ENCODE peak calls at places on chromosome 20, in seven cellular contexts. E, H, Y, N, J, M and F are unnamed samples.

GRCh38 chr20:653110-653589 is at the start of gene SRXN1:
- DNase-seq in J (peak), Y (peak), M (peak), N (peak), H (peak), E (peak), F (peak)

GRCh38 chr20:47720636-47721427 is 64.4 kb downstream of the SULF2 start:
- DNase-seq in M (peak), H (no peak), Y (no peak), J (no peak), E (peak), N (no peak), F (no peak)

GRCh38 chr20:60695223-60695622 is 556.8 kb upstream of the CDH4 start:
- DNase-seq in E (no peak), Y (no peak), J (no peak), M (peak), H (no peak), N (peak), F (no peak)

GRCh38 chr20:1802385-1803215 is 92.6 kb upstream of the SIRPA start:
- DNase-seq in H (peak), Y (no peak), J (peak), N (peak), M (peak), E (peak), F (peak)

GRCh38 chr20:42530855-42531674 is 658.6 kb downstream of the PTPRT start:
- DNase-seq in H (no peak), M (no peak), Y (no peak), J (peak), E (peak), N (no peak), F (peak)

GRCh38 chr20:652611-653109 is 340 bp downstream of the SRXN1 start:
- DNase-seq in H (no peak), E (no peak), M (peak), N (peak), Y (no peak), J (no peak), F (peak)

GRCh38 chr20:61982951-61983315 is 82.7 kb downstream of the TAF4 start:
- DNase-seq in N (no peak), H (no peak), E (no peak), M (no peak), J (no peak), Y (no peak), F (no peak)

GRCh38 chr20:31949877-31950646 is 1.8 kb downstream of the PDRG1 start:
- DNase-seq in E (no peak), J (no peak), H (no peak), Y (no peak), N (no peak), M (no peak), F (no peak)

GRCh38 chr20:31654534-31654933 is 16.8 kb downstream of the COX4I2 start:
- DNase-seq in N (no peak), M (no peak), Y (no peak), E (no peak), H (no peak), J (no peak), F (no peak)